ENCODE peak calls at places on chromosomes 3 and 15, in eight cellular contexts. D is H7; L is CD8-positive, alpha-beta memory T cell; C is amniotic stem cell; E is GM23338; H is WERI-Rb-1; I is MCF 10A; N is ureter. X is an unnamed sample.

GRCh38 chr3:123099331-123100191 is 32.7 kb downstream of the PDIA5 start:
- DNase-seq in D (peak; percentile 59), L (no peak), C (no peak), E (peak; percentile 28), H (no peak), I (no peak), N (no peak), X (no peak)

GRCh38 chr3:52794612-52795099 is at the start of gene ITIH3:
- DNase-seq in D (no peak), L (no peak), C (no peak), E (no peak), H (no peak), I (no peak), N (no peak), X (no peak)

GRCh38 chr3:17850448-17850847 is 108.0 kb upstream of the TBC1D5 start:
- DNase-seq in D (no peak), L (no peak), C (no peak), E (no peak), H (no peak), I (peak; percentile 26), N (no peak), X (no peak)

GRCh38 chr3:120160050-120160449 is 65.8 kb upstream of the GSK3B start:
- DNase-seq in D (no peak), L (no peak), C (peak; percentile 87), E (peak; percentile 30), H (no peak), I (peak; percentile 99), N (peak; percentile 70), X (peak; percentile 39)

GRCh38 chr15:65355173-65355982 is 22.4 kb downstream of the IGDCC3 start:
- DNase-seq in D (peak; percentile 93), L (no peak), C (no peak), E (peak; percentile 71), H (peak; percentile 81), I (no peak), N (no peak), X (peak; percentile 87)

GRCh38 chr3:16673530-16673929 is 68.3 kb upstream of the DAZL start:
- DNase-seq in D (no peak), L (no peak), C (no peak), E (no peak), H (no peak), I (no peak), N (no peak), X (no peak)

GRCh38 chr3:142223282-142223681 is 2.1 kb downstream of the GK5 start:
- DNase-seq in D (no peak), L (no peak), C (no peak), E (no peak), H (no peak), I (no peak), N (no peak), X (no peak)

GRCh38 chr15:44102675-44103254 is 92.3 kb downstream of the FRMD5 start:
- DNase-seq in D (no peak), L (no peak), C (peak; percentile 73), E (no peak), H (no peak), I (peak; percentile 77), N (no peak), X (peak; percentile 29)

GRCh38 chr3:170038434-170039110 is 777 bp downstream of the GPR160 start:
- DNase-seq in D (peak; percentile 81), L (peak; percentile 51), C (no peak), E (peak; percentile 87), H (peak; percentile 52), I (peak; percentile 5), N (peak; percentile 61), X (peak; percentile 66)

GRCh38 chr15:89743011-89743410 is 8.0 kb downstream of the MESP1 start:
- DNase-seq in D (no peak), L (no peak), C (no peak), E (no peak), H (no peak), I (no peak), N (no peak), X (no peak)

GRCh38 chr15:64461577-64462162 is 1.3 kb downstream of the ZNF609 start:
- DNase-seq in D (peak; percentile 63), L (no peak), C (no peak), E (peak; percentile 56), H (peak; percentile 22), I (no peak), N (no peak), X (peak; percentile 52)

GRCh38 chr15:65377105-65377975 is 462 bp downstream of the IGDCC3 start:
- DNase-seq in D (peak; percentile 92), L (no peak), C (no peak), E (peak; percentile 81), H (peak; percentile 34), I (no peak), N (no peak), X (peak; percentile 90)

GRCh38 chr15:39801641-39802309 is 19.1 kb upstream of the FSIP1 start:
- DNase-seq in D (peak; percentile 39), L (no peak), C (no peak), E (peak; percentile 64), H (peak; percentile 50), I (peak; percentile 51), N (no peak), X (peak; percentile 55)

GRCh38 chr3:170622369-170623159 is 36.7 kb upstream of the SLC7A14 start:
- DNase-seq in D (no peak), L (no peak), C (peak; percentile 57), E (no peak), H (peak; percentile 80), I (no peak), N (peak; percentile 43), X (no peak)

GRCh38 chr3:127235706-127236105 is 42.8 kb downstream of the PRR23E start:
- DNase-seq in D (no peak), L (no peak), C (no peak), E (no peak), H (no peak), I (no peak), N (no peak), X (no peak)

GRCh38 chr3:129419476-129419875 is 9.0 kb downstream of the EFCAB12 start:
- DNase-seq in D (no peak), L (no peak), C (no peak), E (no peak), H (no peak), I (no peak), N (no peak), X (no peak)

GRCh38 chr3:64530434-64531049 is 157.3 kb downstream of the ADAMTS9 start:
- DNase-seq in D (peak; percentile 59), L (no peak), C (no peak), E (peak; percentile 89), H (peak; percentile 53), I (peak; percentile 67), N (peak; percentile 76), X (peak; percentile 71)

GRCh38 chr15:50744601-50745000 is 20.9 kb downstream of the SPPL2A start:
- DNase-seq in D (no peak), L (no peak), C (no peak), E (no peak), H (no peak), I (no peak), N (no peak), X (no peak)

GRCh38 chr3:37961622-37962455 is 28.7 kb upstream of the VILL start:
- DNase-seq in D (no peak), L (no peak), C (no peak), E (peak; percentile 68), H (no peak), I (no peak), N (no peak), X (no peak)

GRCh38 chr15:60721232-60721576 is 242.3 kb upstream of the ICE2 start:
- DNase-seq in D (no peak), L (no peak), C (no peak), E (no peak), H (no peak), I (no peak), N (no peak), X (no peak)

GRCh38 chr3:52483577-52484495 is 11.3 kb upstream of the STAB1 start:
- DNase-seq in D (no peak), L (no peak), C (no peak), E (no peak), H (no peak), I (no peak), N (no peak), X (no peak)

GRCh38 chr3:56291244-56291680 is 177.0 kb downstream of the ERC2 start:
- DNase-seq in D (no peak), L (no peak), C (no peak), E (no peak), H (no peak), I (peak; percentile 99), N (no peak), X (no peak)

GRCh38 chr3:171646357-171647133 is 163.7 kb downstream of the PLD1 start:
- DNase-seq in D (peak; percentile 30), L (no peak), C (no peak), E (peak; percentile 62), H (peak; percentile 16), I (peak; percentile 55), N (no peak), X (peak; percentile 35)

GRCh38 chr3:176737480-176738147 is 459.7 kb downstream of the TBL1XR1 start:
- DNase-seq in D (no peak), L (no peak), C (no peak), E (no peak), H (no peak), I (no peak), N (no peak), X (no peak)

GRCh38 chr3:175207361-175207760 is 348.2 kb downstream of the NAALADL2 start:
- DNase-seq in D (no peak), L (no peak), C (no peak), E (no peak), H (no peak), I (no peak), N (no peak), X (no peak)

GRCh38 chr15:22918596-22919140 is 61.5 kb downstream of the CYFIP1 start:
- DNase-seq in D (no peak), L (no peak), C (no peak), E (no peak), H (no peak), I (no peak), N (no peak), X (no peak)

GRCh38 chr3:163490119-163490518 is 1588.2 kb downstream of the SI start:
- DNase-seq in D (peak; percentile 21), L (no peak), C (no peak), E (peak; percentile 76), H (peak; percentile 80), I (peak; percentile 76), N (peak; percentile 44), X (peak; percentile 56)

GRCh38 chr3:13647314-13648059 is 98.6 kb downstream of the FBLN2 start:
- DNase-seq in D (no peak), L (no peak), C (no peak), E (no peak), H (no peak), I (peak; percentile 33), N (no peak), X (no peak)

GRCh38 chr3:463793-464192 is 267.2 kb downstream of the CHL1 start:
- DNase-seq in D (no peak), L (no peak), C (no peak), E (no peak), H (no peak), I (no peak), N (no peak), X (no peak)

GRCh38 chr3:141830508-141830907 is 45.9 kb upstream of the ATP1B3 start:
- DNase-seq in D (no peak), L (no peak), C (no peak), E (no peak), H (no peak), I (peak; percentile 90), N (no peak), X (no peak)

GRCh38 chr3:108042300-108042699 is 48.5 kb downstream of the CD47 start:
- DNase-seq in D (no peak), L (no peak), C (no peak), E (no peak), H (no peak), I (no peak), N (no peak), X (no peak)

GRCh38 chr3:151154566-151154965 is 48.5 kb downstream of the GPR171 start:
- DNase-seq in D (no peak), L (no peak), C (no peak), E (no peak), H (no peak), I (no peak), N (no peak), X (no peak)

GRCh38 chr3:14319654-14320182 is 82.7 kb upstream of the SLC6A6 start:
- DNase-seq in D (peak; percentile 92), L (no peak), C (no peak), E (peak; percentile 95), H (peak; percentile 72), I (peak; percentile 74), N (no peak), X (peak; percentile 89)

GRCh38 chr15:89900849-89901248 is 7.1 kb upstream of the AP3S2 start:
- DNase-seq in D (no peak), L (no peak), C (no peak), E (no peak), H (no peak), I (no peak), N (no peak), X (no peak)

X was measured in iPS-NIHi11.